ENCODE peak calls at places on chromosomes 5 and 9, in six cellular contexts. W is ascending aorta, V is endodermal cell, R is ovary, G is cardiac muscle cell, U is psoas muscle. E is an unnamed sample. For H3K4me1, the result is how much of the 10 kb centered on the place peaks cover.

GRCh38 chr9:4068914-4069313 is 231.0 kb downstream of the GLIS3 start:
- DNase-seq in W (no peak), R (no peak), U (no peak), V (no peak), G (no peak), E (no peak)

GRCh38 chr5:169173372-169173771 is 127.6 kb downstream of the SLIT3 start:
- DNase-seq in U (no peak), G (no peak), V (no peak), R (no peak), W (no peak), E (no peak)

GRCh38 chr9:135255843-135256567 is 168.5 kb downstream of the OLFM1 start:
- DNase-seq in V (no peak), W (no peak), U (peak), G (no peak), R (no peak), E (no peak)

GRCh38 chr9:123265833-123266232 is 2.6 kb downstream of the STRBP start:
- DNase-seq in W (no peak), U (no peak), V (no peak), G (no peak), R (no peak), E (no peak)

GRCh38 chr9:107283621-107284616 is 840 bp downstream of the RAD23B start:
- DNase-seq in W (peak), R (peak), U (peak), G (peak), V (peak), E (peak)

GRCh38 chr5:122858451-122858850 is 13.0 kb downstream of the SNX24 start:
- DNase-seq in V (no peak), R (no peak), W (no peak), U (no peak), G (no peak), E (peak)

GRCh38 chr9:137453643-137454081 is 5.5 kb downstream of the NSMF start:
- DNase-seq in V (peak), W (peak), R (peak), U (peak), G (peak), E (peak)

GRCh38 chr5:42666821-42667325 is 89.7 kb upstream of the CCDC152 start:
- DNase-seq in R (no peak), W (no peak), U (no peak), V (no peak), G (no peak), E (no peak)

GRCh38 chr5:163478982-163479271 is 18.5 kb downstream of the HMMR start:
- DNase-seq in W (no peak), R (no peak), G (no peak), V (no peak), U (no peak), E (no peak)

GRCh38 chr9:137318976-137319375 is 16.9 kb upstream of the NRARP start:
- DNase-seq in G (peak), V (peak), U (no peak), W (no peak), R (no peak), E (no peak)

GRCh38 chr5:169421677-169422076 is 120.7 kb upstream of the SLIT3 start:
- DNase-seq in U (no peak), G (no peak), R (no peak), V (no peak), W (no peak), E (no peak)

GRCh38 chr5:169742773-169743296 is 105.8 kb downstream of the DOCK2 start:
- DNase-seq in W (no peak), R (peak), G (peak), U (no peak), V (no peak), E (no peak)

GRCh38 chr9:69546265-69546664 is 125.9 kb downstream of the APBA1 start:
- DNase-seq in G (peak), W (no peak), R (no peak), U (no peak), V (peak), E (no peak)

GRCh38 chr5:129135633-129136032 is 41.1 kb downstream of the ISOC1 start:
- DNase-seq in V (peak), W (no peak), R (no peak), U (no peak), G (no peak), E (peak)

GRCh38 chr9:16671591-16672137 is 198.8 kb downstream of the BNC2 start:
- DNase-seq in V (no peak), U (no peak), G (no peak), W (no peak), R (no peak), E (no peak)

GRCh38 chr5:169223595-169223953 is 77.4 kb downstream of the SLIT3 start:
- DNase-seq in R (no peak), W (no peak), G (no peak), U (no peak), V (no peak), E (no peak)

GRCh38 chr5:1792842-1793266 is 6.8 kb downstream of the MRPL36 start:
- DNase-seq in U (no peak), V (no peak), G (no peak), W (no peak), R (no peak), E (peak)

GRCh38 chr5:50823568-50823967 is 157.1 kb downstream of the PARP8 start:
- DNase-seq in V (no peak), W (no peak), G (no peak), R (no peak), U (no peak), E (no peak)

GRCh38 chr5:139686356-139686918 is 38.3 kb downstream of the CXXC5 start:
- DNase-seq in R (no peak), G (no peak), U (no peak), W (no peak), V (no peak), E (no peak)

GRCh38 chr5:161544350-161544765 is 2.2 kb downstream of the GABRB2 start:
- DNase-seq in V (peak), G (peak), R (no peak), U (no peak), W (no peak), E (peak)

GRCh38 chr5:138753794-138754698 is 821 bp downstream of the CTNNA1 start:
- DNase-seq in U (peak), V (peak), G (peak), W (peak), R (peak), E (peak)

GRCh38 chr9:378263-378662 is 163.6 kb downstream of the DOCK8 start:
- DNase-seq in R (no peak), W (no peak), V (no peak), G (no peak), U (no peak), E (no peak)

GRCh38 chr9:29129763-29130162 is 1556.5 kb upstream of the C9orf72 start:
- DNase-seq in U (no peak), W (no peak), V (no peak), G (no peak), R (no peak), E (no peak)

GRCh38 chr9:127887792-127888191 is 10.3 kb upstream of the AK1 start:
- DNase-seq in U (no peak), R (no peak), G (peak), V (peak), W (no peak), E (no peak)

GRCh38 chr5:149725296-149725695 is 4.8 kb upstream of the PPARGC1B start:
- DNase-seq in G (no peak), W (no peak), U (no peak), R (no peak), V (no peak), E (peak)

GRCh38 chr9:110880123-110880522 is 158.1 kb downstream of the LPAR1 start:
- DNase-seq in R (no peak), V (no peak), W (no peak), U (no peak), G (no peak), E (no peak)

GRCh38 chr5:169701910-169702451 is 64.9 kb downstream of the DOCK2 start:
- DNase-seq in V (peak), U (no peak), W (no peak), G (peak), R (no peak), E (peak)

GRCh38 chr5:175696139-175696854 is 38.4 kb downstream of the HRH2 start:
- DNase-seq in R (no peak), W (peak), G (peak), U (peak), V (peak), E (peak)

GRCh38 chr5:159916841-159917761 is 819 bp downstream of the ADRA1B start:
- DNase-seq in W (no peak), G (no peak), U (no peak), V (no peak), R (peak), E (no peak)

GRCh38 chr5:103602465-103602864 is 39.9 kb upstream of the NUDT12 start:
- DNase-seq in V (no peak), U (no peak), R (no peak), W (no peak), G (no peak), E (no peak)

GRCh38 chr5:67246108-67246507 is 49.5 kb upstream of the CD180 start:
- DNase-seq in U (no peak), W (no peak), V (no peak), G (peak), R (no peak), E (peak)

GRCh38 chr5:123206618-123207320 is 117.7 kb downstream of the PRDM6 start:
- DNase-seq in U (no peak), R (no peak), W (no peak), V (no peak), G (no peak), E (no peak)

GRCh38 chr9:94824913-94825619 is 98.6 kb downstream of the AOPEP start:
- DNase-seq in W (no peak), R (no peak), U (no peak), G (no peak), V (peak), E (no peak)

GRCh38 chr5:142843029-142843905 is 73.1 kb downstream of the ARHGAP26 start:
- DNase-seq in U (peak), W (no peak), R (no peak), G (no peak), V (no peak), E (no peak)

GRCh38 chr5:92242170-92242569 is 859.1 kb upstream of the ARRDC3 start:
- DNase-seq in V (no peak), W (no peak), U (no peak), R (no peak), G (no peak), E (no peak)

GRCh38 chr9:3939820-3940219 is 360.0 kb downstream of the GLIS3 start:
- DNase-seq in V (no peak), U (no peak), W (no peak), R (no peak), G (no peak), E (no peak)

GRCh38 chr5:15538516-15538915 is 38.5 kb downstream of the FBXL7 start:
- DNase-seq in R (no peak), G (peak), V (no peak), U (no peak), W (no peak), E (no peak)
- H3K4me1 ChIP-seq in R (under half), G (under half), V (under half), U (under half), W (under half), E (under half)

GRCh38 chr5:109693535-109694152 is 3.9 kb downstream of the MAN2A1 start:
- DNase-seq in V (no peak), W (no peak), G (no peak), U (no peak), R (no peak), E (no peak)

GRCh38 chr5:109691248-109691574 is 1.5 kb downstream of the MAN2A1 start:
- DNase-seq in R (no peak), V (no peak), U (no peak), W (no peak), G (no peak), E (no peak)

GRCh38 chr5:109694451-109694891 is 4.7 kb downstream of the MAN2A1 start:
- DNase-seq in V (no peak), R (no peak), G (no peak), U (no peak), W (no peak), E (peak)

GRCh38 chr5:109692011-109692410 is 2.3 kb downstream of the MAN2A1 start:
- DNase-seq in V (no peak), G (peak), W (no peak), R (no peak), U (no peak), E (peak)

GRCh38 chr5:109692852-109693251 is 3.1 kb downstream of the MAN2A1 start:
- DNase-seq in G (no peak), U (no peak), R (no peak), W (no peak), V (peak), E (no peak)
- H3K27ac ChIP-seq in G (no peak), U (peak), R (no peak), W (peak), V (no peak), E (no peak)

GRCh38 chr5:112978836-112979235 is 2.2 kb downstream of the DCP2 start:
- DNase-seq in W (no peak), G (no peak), U (no peak), R (no peak), V (no peak), E (no peak)
- H3K4me3 ChIP-seq in W (no peak), G (peak), U (peak), R (no peak), V (peak), E (no peak)

DNA sequence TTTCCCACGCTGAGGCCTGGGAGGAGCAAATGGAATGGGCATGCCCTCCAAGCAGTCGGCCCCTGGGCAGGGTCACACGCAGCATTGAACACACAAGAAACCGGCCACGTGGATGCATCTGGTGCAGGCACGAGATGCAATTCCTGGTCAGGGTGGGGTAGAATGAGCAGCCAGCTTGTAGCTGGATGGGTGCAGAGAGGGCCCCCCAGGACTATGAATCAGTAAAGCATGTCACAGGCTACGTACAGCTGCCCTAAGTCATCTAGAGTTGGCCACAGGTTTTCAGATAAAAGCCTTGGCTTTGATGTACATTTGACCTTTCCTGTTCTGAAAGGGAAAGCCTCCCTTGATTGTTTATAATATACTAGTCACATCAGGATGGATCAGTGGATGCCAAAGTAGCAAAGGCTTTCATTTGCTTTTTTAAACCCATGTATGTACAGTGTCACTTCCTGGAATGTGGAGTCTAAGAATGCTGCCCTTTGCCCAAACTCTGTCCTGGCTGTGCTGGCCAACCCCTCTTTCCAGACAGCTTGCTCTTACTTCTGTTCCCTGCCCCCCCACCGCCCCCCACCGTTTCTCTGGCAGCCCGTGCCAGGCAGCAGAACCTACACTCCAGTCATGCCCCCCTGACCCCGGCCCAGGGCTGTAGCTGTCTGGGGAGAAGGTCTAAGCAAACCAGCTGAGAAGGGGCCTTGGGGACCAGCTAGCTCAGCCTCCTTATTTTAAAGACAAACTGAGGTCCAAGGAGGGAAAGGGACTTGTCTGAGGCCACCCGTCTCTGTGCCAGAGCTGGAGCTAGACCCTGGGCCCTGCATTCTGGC is 169.2 kb downstream of the HSPA4 start:
- DNase-seq in R (no peak), W (no peak), V (peak), U (no peak), G (no peak), E (no peak)
- H3K4me1 ChIP-seq in R (under half), W (under half), V (under half), U (under half), G (under half), E (under half)

DNA sequence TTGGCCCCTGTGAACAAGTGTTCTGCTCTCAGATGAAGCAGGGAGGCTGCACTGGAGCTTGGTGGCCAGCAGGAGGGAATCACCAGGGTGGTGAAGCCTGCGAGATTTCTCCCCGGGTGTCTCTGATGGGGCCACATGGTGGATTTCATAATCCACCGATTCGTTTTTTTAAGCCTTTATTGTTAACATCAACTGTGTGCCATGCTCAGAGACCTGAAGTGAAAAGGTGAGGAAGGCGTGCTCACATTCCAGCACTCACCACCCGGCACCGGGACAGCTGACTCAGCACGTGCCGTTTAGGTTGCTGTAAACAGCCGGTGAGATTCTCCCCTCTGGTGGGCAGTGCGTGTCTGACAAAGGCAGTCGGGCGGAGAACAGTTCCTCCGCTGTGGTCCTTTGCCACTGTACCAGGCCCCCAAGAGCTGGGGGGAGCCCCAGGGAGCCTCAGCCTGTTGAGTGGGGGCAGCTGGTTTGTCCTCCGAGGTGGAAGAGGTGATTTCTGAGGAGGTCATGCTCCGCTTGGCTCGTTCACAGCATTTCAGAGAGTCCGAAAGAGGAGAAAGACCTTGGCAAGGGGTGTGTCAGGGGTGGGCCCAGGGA is 12.7 kb upstream of the AHRR start:
- DNase-seq in V (no peak), R (no peak), U (no peak), G (no peak), W (no peak), E (no peak)
- H3K27ac ChIP-seq in V (no peak), R (no peak), U (no peak), G (peak), W (no peak), E (no peak)

DNA sequence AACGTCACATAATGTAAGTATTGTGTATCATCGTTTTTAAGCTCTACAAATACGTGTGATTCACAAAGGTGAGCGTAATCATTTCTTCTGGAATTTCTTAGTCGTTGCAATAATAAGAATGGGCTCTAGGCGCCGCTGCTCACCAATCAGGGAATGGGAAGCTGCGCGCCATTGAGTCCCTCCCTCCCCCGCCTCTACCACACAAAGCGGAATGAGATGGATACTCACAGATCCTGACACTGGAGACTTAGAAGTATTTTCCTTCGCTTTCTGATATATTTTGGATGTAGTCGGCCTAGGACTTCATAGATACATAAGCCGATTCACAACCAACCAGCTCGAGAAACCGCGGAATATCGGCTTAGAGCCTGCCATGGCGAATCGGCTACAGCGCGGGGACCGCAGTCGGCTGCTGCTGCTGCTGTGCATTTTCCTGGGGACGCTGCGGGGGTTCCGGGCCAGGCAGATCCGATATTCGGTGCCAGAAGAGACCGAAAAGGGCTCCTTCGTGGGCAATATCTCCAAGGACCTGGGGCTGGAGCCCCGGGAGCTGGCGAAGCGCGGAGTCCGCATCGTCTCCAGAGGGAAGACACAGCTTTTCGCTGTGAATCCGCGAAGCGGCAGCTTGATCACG is at the start of gene PCDHGA11:
- DNase-seq in R (no peak), W (no peak), V (peak), U (peak), G (no peak), E (no peak)
- H3K4me3 ChIP-seq in R (no peak), W (peak), V (peak), U (peak), G (no peak), E (no peak)

DNA sequence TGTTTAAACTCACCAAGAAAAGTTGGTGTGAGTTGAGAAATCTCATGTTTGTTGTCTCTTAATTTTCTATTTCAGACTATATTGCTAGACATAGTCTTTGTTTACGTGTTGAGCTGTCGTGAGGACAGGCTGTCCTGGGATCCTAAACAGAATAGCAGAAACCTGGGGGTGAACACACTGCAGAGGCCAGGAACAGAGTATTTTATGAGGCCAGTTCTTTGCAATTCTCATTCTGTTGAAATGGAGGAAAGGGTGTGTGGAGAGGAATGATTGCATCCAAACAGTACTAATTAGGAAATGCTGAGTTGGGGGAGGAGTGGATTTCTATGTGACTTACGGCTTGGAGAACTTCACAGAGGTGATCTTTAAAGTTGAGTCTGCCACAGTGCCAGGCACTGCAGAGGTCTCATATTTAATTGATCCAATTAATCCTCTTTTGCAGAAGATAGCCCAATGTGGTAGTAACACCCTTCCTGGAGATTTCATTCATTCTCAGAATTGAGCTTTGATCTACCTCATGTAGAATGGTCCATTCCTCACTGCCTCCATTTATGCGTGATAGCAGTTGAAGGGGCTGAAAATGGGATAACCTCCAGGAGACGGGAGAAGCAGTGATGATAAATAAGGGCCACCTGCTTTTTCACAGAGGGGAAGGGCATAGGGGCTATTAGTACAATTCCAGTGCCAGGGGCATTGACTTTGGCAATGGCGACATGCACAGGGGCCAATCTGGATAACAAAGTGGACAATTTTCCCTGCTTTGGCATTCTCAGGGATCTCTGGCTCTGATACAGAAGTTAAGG is 84.7 kb upstream of the TNFAIP8 start:
- DNase-seq in U (no peak), R (no peak), V (no peak), W (no peak), G (no peak), E (no peak)
- H3K4me1 ChIP-seq in U (under half), R (under half), V (under half), W (under half), G (under half), E (under half)

GRCh38 chr9:130893250-130894101 is 3.1 kb downstream of the QRFP start:
- DNase-seq in R (peak), V (peak), U (peak), G (no peak), W (peak), E (no peak)
- H3K27ac ChIP-seq in R (no peak), V (no peak), U (no peak), G (no peak), W (no peak), E (no peak)